ENCODE peak calls at places on chromosomes 6 and 20, in four cellular contexts. One of them, this sample, is unnamed.

GRCh38 chr6:18022398-18023231 is 35.2 kb upstream of the KIF13A start:
- DNase-seq in GM12878: no peak
- DNase-seq in K562: no peak
- DNase-seq in H1: no peak
- DNase-seq in this sample: no peak

GRCh38 chr6:24720131-24720603 is 1.2 kb upstream of the C6orf62 start:
- DNase-seq in GM12878: no peak
- DNase-seq in K562: peak
- DNase-seq in H1: no peak
- DNase-seq in this sample: no peak

GRCh38 chr6:166640342-166641043 is 13.4 kb upstream of the RPS6KA2 start:
- DNase-seq in GM12878: no peak
- DNase-seq in K562: no peak
- DNase-seq in H1: no peak
- DNase-seq in this sample: no peak

GRCh38 chr20:10367921-10368701 is 65.9 kb downstream of the MKKS start:
- DNase-seq in GM12878: no peak
- DNase-seq in K562: no peak
- DNase-seq in H1: no peak
- DNase-seq in this sample: no peak

GRCh38 chr6:104019075-104019474 is 840.6 kb downstream of the HACE1 start:
- DNase-seq in GM12878: no peak
- DNase-seq in K562: no peak
- DNase-seq in H1: no peak
- DNase-seq in this sample: no peak

GRCh38 chr20:53869466-53870258 is 200.7 kb downstream of the BCAS1 start:
- DNase-seq in GM12878: peak
- DNase-seq in K562: peak
- DNase-seq in H1: no peak
- DNase-seq in this sample: peak

GRCh38 chr6:100335999-100336398 is 128.7 kb downstream of the SIM1 start:
- DNase-seq in GM12878: no peak
- DNase-seq in K562: no peak
- DNase-seq in H1: no peak
- DNase-seq in this sample: no peak

GRCh38 chr6:52570291-52570700 is 6.6 kb downstream of the TRAM2 start:
- DNase-seq in GM12878: no peak
- DNase-seq in K562: no peak
- DNase-seq in H1: no peak
- DNase-seq in this sample: no peak

GRCh38 chr6:75279418-75279817 is 5.2 kb downstream of the TMEM30A start:
- DNase-seq in GM12878: no peak
- DNase-seq in K562: no peak
- DNase-seq in H1: no peak
- DNase-seq in this sample: no peak

GRCh38 chr6:55713411-55713810 is 134.4 kb upstream of the HMGCLL1 start:
- DNase-seq in GM12878: no peak
- DNase-seq in K562: no peak
- DNase-seq in H1: no peak
- DNase-seq in this sample: no peak

GRCh38 chr6:142323377-142323776 is 21.6 kb downstream of the ADGRG6 start:
- DNase-seq in GM12878: no peak
- DNase-seq in K562: no peak
- DNase-seq in H1: no peak
- DNase-seq in this sample: no peak

GRCh38 chr6:98931710-98932109 is 16.0 kb downstream of the FBXL4 start:
- DNase-seq in GM12878: no peak
- DNase-seq in K562: no peak
- DNase-seq in H1: no peak
- DNase-seq in this sample: no peak

GRCh38 chr20:17077030-17077429 is 149.8 kb upstream of the PCSK2 start:
- DNase-seq in GM12878: no peak
- DNase-seq in K562: no peak
- DNase-seq in H1: no peak
- DNase-seq in this sample: no peak

GRCh38 chr6:80425089-80425823 is 318.8 kb downstream of the BCKDHB start:
- DNase-seq in GM12878: no peak
- DNase-seq in K562: no peak
- DNase-seq in H1: no peak
- DNase-seq in this sample: no peak

GRCh38 chr6:106502534-106502933 is 126.8 kb downstream of the RTN4IP1 start:
- DNase-seq in GM12878: no peak
- DNase-seq in K562: no peak
- DNase-seq in H1: no peak
- DNase-seq in this sample: no peak

GRCh38 chr6:2885967-2886731 is 17.0 kb downstream of the SERPINB9 start:
- DNase-seq in GM12878: no peak
- DNase-seq in K562: no peak
- DNase-seq in H1: no peak
- DNase-seq in this sample: no peak
- TF ChIP-seq EGR1 in GM12878: no peak
- TF ChIP-seq EGR1 in K562: no peak
- TF ChIP-seq EGR1 in H1: no peak
- TF ChIP-seq EGR1 in this sample: no peak

GRCh38 chr20:24676353-24676977 is 207.0 kb downstream of the SYNDIG1 start:
- DNase-seq in GM12878: no peak
- DNase-seq in K562: no peak
- DNase-seq in H1: no peak
- DNase-seq in this sample: no peak

GRCh38 chr20:24677626-24678328 is 208.3 kb downstream of the SYNDIG1 start:
- DNase-seq in GM12878: no peak
- DNase-seq in K562: no peak
- DNase-seq in H1: no peak
- DNase-seq in this sample: no peak

GRCh38 chr20:24678351-24679106 is 209.1 kb downstream of the SYNDIG1 start:
- DNase-seq in GM12878: no peak
- DNase-seq in K562: no peak
- DNase-seq in H1: no peak
- DNase-seq in this sample: no peak

GRCh38 chr20:24675651-24676352 is 206.4 kb downstream of the SYNDIG1 start:
- DNase-seq in GM12878: no peak
- DNase-seq in K562: no peak
- DNase-seq in H1: no peak
- DNase-seq in this sample: no peak

GRCh38 chr20:24676978-24677370 is 207.5 kb downstream of the SYNDIG1 start:
- DNase-seq in GM12878: no peak
- DNase-seq in K562: no peak
- DNase-seq in H1: no peak
- DNase-seq in this sample: no peak
- TF ChIP-seq JUND in GM12878: no peak
- TF ChIP-seq JUND in K562: no peak
- TF ChIP-seq JUND in H1: no peak
- TF ChIP-seq JUND in this sample: no peak

DNA sequence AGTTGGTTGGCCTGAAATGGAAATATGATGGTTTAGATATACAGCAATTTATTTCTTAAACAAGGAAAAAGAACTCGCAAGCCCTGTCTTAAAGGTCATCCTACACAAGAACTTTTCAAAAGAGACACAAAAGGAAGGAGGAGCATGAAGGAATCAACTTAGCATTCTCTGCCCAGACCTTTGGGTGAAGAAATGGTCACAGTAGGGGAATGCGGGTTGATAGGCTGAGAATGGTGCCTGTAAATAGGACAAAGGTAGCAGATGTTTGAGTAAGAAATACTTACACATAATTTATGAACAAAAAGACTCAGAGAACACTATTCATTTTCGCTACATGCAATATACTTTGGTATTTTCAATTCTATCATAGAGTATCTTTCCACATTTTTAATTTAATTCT is 15.0 kb downstream of the ADGRF5 start:
- DNase-seq in GM12878: no peak
- DNase-seq in K562: no peak
- DNase-seq in H1: no peak
- DNase-seq in this sample: no peak
- TF ChIP-seq EGR1 in GM12878: no peak
- TF ChIP-seq EGR1 in K562: no peak
- TF ChIP-seq EGR1 in H1: no peak
- TF ChIP-seq EGR1 in this sample: no peak

GRCh38 chr6:149319413-149319812 is 1.9 kb downstream of the TAB2 start:
- DNase-seq in GM12878: no peak
- DNase-seq in K562: no peak
- DNase-seq in H1: no peak
- DNase-seq in this sample: no peak
- TF ChIP-seq JUND in GM12878: no peak
- TF ChIP-seq JUND in K562: no peak
- TF ChIP-seq JUND in H1: no peak
- TF ChIP-seq JUND in this sample: no peak

DNA sequence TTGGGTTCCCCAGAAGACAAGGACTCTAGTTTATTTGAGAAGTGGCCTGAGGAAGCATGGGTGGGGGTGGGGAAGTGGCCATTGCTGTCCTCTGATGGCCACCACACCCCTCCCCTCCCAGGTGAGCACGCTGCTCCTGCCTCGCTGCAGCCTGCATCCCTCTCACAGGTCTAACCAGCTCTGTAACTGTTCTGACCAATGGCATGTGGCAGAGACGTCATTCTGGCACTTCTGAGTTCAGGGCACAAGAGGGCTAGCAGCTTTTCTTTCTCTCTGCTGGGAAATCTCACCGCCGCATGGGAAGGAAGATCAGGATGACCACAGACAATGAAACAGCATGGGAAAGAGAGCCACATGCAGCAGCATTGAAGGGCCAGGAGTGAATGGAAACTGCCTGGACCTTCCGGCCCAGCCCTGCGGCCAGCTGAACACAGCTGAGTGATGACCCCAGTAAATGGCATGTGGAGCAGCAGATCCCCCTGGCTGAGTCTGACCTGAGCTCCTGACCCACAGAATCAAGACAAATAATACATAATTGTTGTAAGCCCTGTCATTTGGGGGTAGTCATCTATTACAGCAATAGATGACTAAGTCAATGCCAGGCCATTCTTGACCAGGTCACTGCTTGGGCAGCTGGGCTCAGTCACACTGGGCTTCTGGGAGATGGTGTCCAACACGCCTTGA is 179.8 kb downstream of the LINC00237 start:
- DNase-seq in GM12878: no peak
- DNase-seq in K562: no peak
- DNase-seq in H1: no peak
- DNase-seq in this sample: no peak
- TF ChIP-seq EGR1 in GM12878: no peak
- TF ChIP-seq EGR1 in K562: no peak
- TF ChIP-seq EGR1 in H1: no peak
- TF ChIP-seq EGR1 in this sample: no peak

GRCh38 chr6:158143700-158144099 is 24.4 kb downstream of the SERAC1 start:
- DNase-seq in GM12878: no peak
- DNase-seq in K562: peak
- DNase-seq in H1: no peak
- DNase-seq in this sample: no peak
- TF ChIP-seq JUND in GM12878: no peak
- TF ChIP-seq JUND in K562: no peak
- TF ChIP-seq JUND in H1: no peak
- TF ChIP-seq JUND in this sample: no peak

DNA sequence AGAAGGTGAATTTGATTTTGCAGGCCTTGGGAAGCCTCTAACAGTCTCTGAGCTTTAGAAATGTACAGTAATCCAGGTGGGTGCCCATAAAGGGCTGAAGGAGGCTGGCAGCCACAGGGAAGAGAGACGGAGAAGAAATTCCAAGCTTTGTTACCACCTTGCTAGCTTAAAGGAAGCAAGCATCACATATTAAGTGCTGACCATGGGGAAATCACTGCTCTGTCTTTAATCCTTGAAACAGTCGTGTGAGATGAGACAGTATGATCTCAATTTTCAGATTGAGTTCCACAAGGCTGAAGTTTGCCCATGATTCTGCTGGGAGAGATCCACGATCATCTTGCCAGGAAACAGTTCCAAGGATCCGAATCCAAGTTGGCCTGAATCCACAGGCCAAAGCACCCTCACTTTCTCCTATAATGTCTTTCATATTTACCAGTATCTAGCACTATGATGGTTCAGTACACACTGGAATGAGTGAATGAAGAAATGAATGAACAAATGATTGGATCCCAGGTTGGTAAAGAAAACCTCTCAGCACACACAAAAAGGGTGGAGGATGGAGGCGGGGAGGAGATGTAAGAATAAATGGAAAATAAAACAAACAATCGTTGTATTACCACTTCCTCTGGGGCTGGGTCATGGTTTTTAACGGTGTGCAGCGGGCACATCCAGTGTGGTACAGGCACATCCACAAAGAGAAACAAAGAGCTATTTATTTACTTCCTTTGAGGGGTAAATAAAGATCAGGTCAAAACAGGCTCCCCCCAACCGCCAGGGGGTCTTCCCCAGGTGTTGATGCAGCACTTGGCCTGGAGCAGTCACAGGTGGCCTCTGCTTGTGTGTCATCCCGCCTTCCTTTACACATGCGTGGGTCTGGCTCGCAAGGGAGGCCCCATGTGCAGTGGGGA is 28.2 kb upstream of the TAF8 start:
- DNase-seq in GM12878: no peak
- DNase-seq in K562: no peak
- DNase-seq in H1: no peak
- DNase-seq in this sample: no peak
- TF ChIP-seq EGR1 in GM12878: no peak
- TF ChIP-seq EGR1 in K562: no peak
- TF ChIP-seq EGR1 in H1: no peak
- TF ChIP-seq EGR1 in this sample: no peak

GRCh38 chr6:90222008-90222407 is 74.6 kb downstream of the BACH2 start:
- DNase-seq in GM12878: no peak
- DNase-seq in K562: no peak
- DNase-seq in H1: no peak
- DNase-seq in this sample: no peak

GRCh38 chr6:90219168-90219985 is 77.3 kb downstream of the BACH2 start:
- DNase-seq in GM12878: no peak
- DNase-seq in K562: no peak
- DNase-seq in H1: no peak
- DNase-seq in this sample: no peak

GRCh38 chr6:90222724-90223198 is 73.9 kb downstream of the BACH2 start:
- DNase-seq in GM12878: no peak
- DNase-seq in K562: no peak
- DNase-seq in H1: no peak
- DNase-seq in this sample: peak

GRCh38 chr6:90220273-90220672 is 76.4 kb downstream of the BACH2 start:
- DNase-seq in GM12878: no peak
- DNase-seq in K562: no peak
- DNase-seq in H1: no peak
- DNase-seq in this sample: no peak

GRCh38 chr6:90221403-90221802 is 75.2 kb downstream of the BACH2 start:
- DNase-seq in GM12878: no peak
- DNase-seq in K562: no peak
- DNase-seq in H1: no peak
- DNase-seq in this sample: no peak
- TF ChIP-seq JUND in GM12878: no peak
- TF ChIP-seq JUND in K562: no peak
- TF ChIP-seq JUND in H1: no peak
- TF ChIP-seq JUND in this sample: no peak